ENCODE peak calls at places on chromosomes 3 and 15, in nine cellular contexts. V is T-cell; B is LHCN-M2; L is hepatic stellate cell; N is activated CD4-positive, alpha-beta T cell treated with anti-CD3 and anti-CD28 coated beads, Interleukin-2, amount 50 U/mL, for 1 hour; Q is GM23338; X is fibroblast of pulmonary artery; R is tibial nerve; K is brain microvascular endothelial cell. F is an unnamed sample.

GRCh38 chr3:169573129-169573528 is 90.4 kb downstream of the MECOM start:
- DNase-seq in V (no peak), B (no peak), L (no peak), N (no peak), Q (no peak), X (peak), R (no peak), K (no peak), F (no peak)

GRCh38 chr15:62165793-62166380 is 802 bp upstream of the C2CD4B start:
- DNase-seq in V (no peak), B (no peak), L (no peak), N (no peak), Q (peak), X (peak), R (no peak), K (peak), F (no peak)

GRCh38 chr15:72229076-72229946 is 1.7 kb downstream of the PKM start:
- DNase-seq in V (peak), B (no peak), L (peak), N (peak), Q (peak), X (peak), R (no peak), K (no peak), F (no peak)

GRCh38 chr3:63864008-63864871 is 573 bp downstream of the ATXN7 start:
- DNase-seq in V (peak), B (peak), L (peak), N (peak), Q (peak), X (no peak), R (no peak), K (no peak), F (peak)

GRCh38 chr15:75067123-75067854 is 43.9 kb downstream of the PPCDC start:
- DNase-seq in V (no peak), B (peak), L (no peak), N (no peak), Q (no peak), X (peak), R (no peak), K (peak), F (peak)

GRCh38 chr3:154690413-154690812 is 260.4 kb upstream of the GPR149 start:
- DNase-seq in V (no peak), B (no peak), L (no peak), N (no peak), Q (no peak), X (no peak), R (no peak), K (no peak), F (no peak)

GRCh38 chr3:47571391-47572165 is 7.1 kb downstream of the CSPG5 start:
- DNase-seq in V (no peak), B (no peak), L (no peak), N (no peak), Q (no peak), X (no peak), R (no peak), K (no peak), F (no peak)

GRCh38 chr3:139357899-139358298 is 14.1 kb downstream of the MRPS22 start:
- DNase-seq in V (no peak), B (no peak), L (no peak), N (no peak), Q (no peak), X (no peak), R (no peak), K (no peak), F (no peak)

GRCh38 chr3:158456114-158456513 is 114.9 kb upstream of the MLF1 start:
- DNase-seq in V (no peak), B (peak), L (no peak), N (no peak), Q (peak), X (no peak), R (no peak), K (no peak), F (no peak)

GRCh38 chr3:115354010-115354409 is 206.9 kb upstream of the ZBTB20 start:
- DNase-seq in V (no peak), B (no peak), L (no peak), N (no peak), Q (no peak), X (no peak), R (no peak), K (no peak), F (no peak)

GRCh38 chr3:38016410-38016809 is 13.0 kb downstream of the PLCD1 start:
- DNase-seq in V (no peak), B (no peak), L (no peak), N (no peak), Q (no peak), X (no peak), R (no peak), K (no peak), F (no peak)

GRCh38 chr15:76163429-76164020 is 103.7 kb downstream of the TMEM266 start:
- DNase-seq in V (no peak), B (peak), L (peak), N (no peak), Q (no peak), X (peak), R (peak), K (no peak), F (no peak)

GRCh38 chr15:73982251-73982962 is 9.7 kb downstream of the STOML1 start:
- DNase-seq in V (peak), B (peak), L (peak), N (no peak), Q (no peak), X (peak), R (peak), K (peak), F (no peak)

GRCh38 chr3:30355622-30356021 is 250.8 kb upstream of the TGFBR2 start:
- DNase-seq in V (no peak), B (no peak), L (no peak), N (no peak), Q (no peak), X (no peak), R (no peak), K (no peak), F (no peak)

GRCh38 chr3:21643752-21644151 is 107.3 kb downstream of the ZNF385D start:
- DNase-seq in V (no peak), B (no peak), L (no peak), N (no peak), Q (no peak), X (no peak), R (no peak), K (no peak), F (no peak)

GRCh38 chr3:73624363-73625123 is at the start of gene PDZRN3:
- DNase-seq in V (no peak), B (peak), L (peak), N (no peak), Q (peak), X (peak), R (peak), K (peak), F (no peak)

GRCh38 chr3:72338942-72339749 is 509.1 kb downstream of the SHQ1 start:
- DNase-seq in V (no peak), B (peak), L (peak), N (no peak), Q (no peak), X (peak), R (no peak), K (peak), F (peak)

GRCh38 chr3:170815340-170815739 is 54.7 kb downstream of the RPL22L1 start:
- DNase-seq in V (no peak), B (no peak), L (no peak), N (no peak), Q (peak), X (no peak), R (no peak), K (peak), F (no peak)

GRCh38 chr15:79349526-79349925 is 38.6 kb downstream of the TMED3 start:
- DNase-seq in V (no peak), B (peak), L (no peak), N (no peak), Q (no peak), X (no peak), R (no peak), K (no peak), F (no peak)

GRCh38 chr3:73415118-73415517 is 209.6 kb downstream of the PDZRN3 start:
- DNase-seq in V (no peak), B (no peak), L (no peak), N (no peak), Q (no peak), X (no peak), R (no peak), K (no peak), F (no peak)

GRCh38 chr15:87604857-87605446 is 651.6 kb downstream of the NTRK3 start:
- DNase-seq in V (no peak), B (peak), L (no peak), N (no peak), Q (peak), X (peak), R (no peak), K (no peak), F (peak)

GRCh38 chr3:116863842-116864626 is 154.5 kb downstream of the TUSC7 start:
- DNase-seq in V (no peak), B (peak), L (peak), N (no peak), Q (peak), X (peak), R (no peak), K (peak), F (peak)

GRCh38 chr15:58748787-58749531 is 548 bp downstream of the ADAM10 start:
- DNase-seq in V (peak), B (peak), L (peak), N (peak), Q (peak), X (peak), R (no peak), K (peak), F (no peak)

GRCh38 chr3:101038393-101038792 is 45.2 kb upstream of the ABI3BP start:
- DNase-seq in V (no peak), B (peak), L (no peak), N (no peak), Q (no peak), X (no peak), R (no peak), K (no peak), F (no peak)

GRCh38 chr3:58924581-58924980 is 125.2 kb downstream of the CFAP20DC start:
- DNase-seq in V (no peak), B (peak), L (no peak), N (no peak), Q (no peak), X (peak), R (no peak), K (peak), F (no peak)

GRCh38 chr3:65144791-65145355 is 457.1 kb upstream of the ADAMTS9 start:
- DNase-seq in V (no peak), B (peak), L (no peak), N (no peak), Q (no peak), X (no peak), R (no peak), K (no peak), F (no peak)

GRCh38 chr3:138047596-138048195 is 37.7 kb downstream of the CLDN18 start:
- DNase-seq in V (no peak), B (no peak), L (no peak), N (no peak), Q (no peak), X (no peak), R (no peak), K (no peak), F (no peak)

GRCh38 chr3:16496408-16497222 is 16.9 kb downstream of the RFTN1 start:
- DNase-seq in V (no peak), B (no peak), L (no peak), N (no peak), Q (no peak), X (peak), R (no peak), K (no peak), F (peak)

GRCh38 chr15:67183443-67184169 is 70.9 kb downstream of the AAGAB start:
- DNase-seq in V (no peak), B (no peak), L (no peak), N (no peak), Q (no peak), X (no peak), R (peak), K (no peak), F (no peak)

GRCh38 chr3:127157181-127157828 is 35.6 kb upstream of the PRR23E start:
- DNase-seq in V (no peak), B (no peak), L (no peak), N (no peak), Q (no peak), X (no peak), R (no peak), K (no peak), F (no peak)

GRCh38 chr15:98983333-98983732 is 24.3 kb downstream of the PGPEP1L start:
- DNase-seq in V (no peak), B (peak), L (peak), N (no peak), Q (no peak), X (peak), R (peak), K (peak), F (peak)

GRCh38 chr3:94036909-94037507 is 8.6 kb upstream of the STX19 start:
- DNase-seq in V (no peak), B (peak), L (peak), N (no peak), Q (peak), X (peak), R (no peak), K (peak), F (peak)

GRCh38 chr3:132660056-132660744 is at the start of gene UBA5:
- DNase-seq in V (peak), B (peak), L (peak), N (peak), Q (peak), X (peak), R (peak), K (peak), F (peak)

F was measured in RWPE1.